ENCODE peak calls at places on chromosome 1, in four cellular contexts. One of them, this sample, is unnamed.

GRCh38 chr1:9406111-9406510 is 113.4 kb downstream of the SPSB1 start:
- DNase-seq in GM12878: no peak
- DNase-seq in K562: no peak
- DNase-seq in HepG2: no peak
- DNase-seq in this sample: no peak

GRCh38 chr1:204224655-204225054 is 10.9 kb upstream of the GOLT1A start:
- DNase-seq in GM12878: no peak
- DNase-seq in K562: no peak
- DNase-seq in HepG2: no peak
- DNase-seq in this sample: no peak

GRCh38 chr1:27589841-27590426 is 14.0 kb downstream of the AHDC1 start:
- DNase-seq in HepG2: no peak
- DNase-seq in GM12878: no peak
- DNase-seq in K562: no peak
- DNase-seq in this sample: no peak

GRCh38 chr1:31939484-31940329 is 1.5 kb upstream of the PTP4A2 start:
- DNase-seq in GM12878: peak; percentile 86
- DNase-seq in K562: peak; percentile 96
- DNase-seq in HepG2: peak; percentile 87
- DNase-seq in this sample: peak; percentile 67

GRCh38 chr1:229893762-229894444 is 173.1 kb upstream of the GALNT2 start:
- DNase-seq in K562: no peak
- DNase-seq in HepG2: no peak
- DNase-seq in GM12878: no peak
- DNase-seq in this sample: no peak

GRCh38 chr1:20792177-20792576 is 5.1 kb upstream of the HP1BP3 start:
- DNase-seq in K562: no peak
- DNase-seq in HepG2: no peak
- DNase-seq in GM12878: no peak
- DNase-seq in this sample: no peak

GRCh38 chr1:225736651-225737097 is 41.0 kb upstream of the SRP9 start:
- DNase-seq in HepG2: no peak
- DNase-seq in K562: no peak
- DNase-seq in GM12878: no peak
- DNase-seq in this sample: no peak

GRCh38 chr1:43493661-43494450 is 36.8 kb upstream of the PTPRF start:
- DNase-seq in HepG2: peak; percentile 71
- DNase-seq in K562: no peak
- DNase-seq in GM12878: no peak
- DNase-seq in this sample: no peak

GRCh38 chr1:230827081-230827681 is 41.1 kb downstream of the C1orf198 start:
- DNase-seq in K562: no peak
- DNase-seq in HepG2: peak; percentile 5
- DNase-seq in GM12878: no peak
- DNase-seq in this sample: no peak

GRCh38 chr1:161735837-161736236 is 13.7 kb upstream of the DUSP12 start:
- DNase-seq in K562: no peak
- DNase-seq in GM12878: no peak
- DNase-seq in HepG2: no peak
- DNase-seq in this sample: no peak
- TF ChIP-seq TARDBP in K562: no peak
- TF ChIP-seq TARDBP in GM12878: no peak
- TF ChIP-seq TARDBP in HepG2: no peak
- TF ChIP-seq TARDBP in this sample: no peak

GRCh38 chr1:219432191-219432606 is 180.7 kb downstream of the ZC3H11B start:
- DNase-seq in K562: no peak
- DNase-seq in HepG2: no peak
- DNase-seq in GM12878: no peak
- DNase-seq in this sample: no peak
- TF ChIP-seq TARDBP in K562: no peak
- TF ChIP-seq TARDBP in HepG2: no peak
- TF ChIP-seq TARDBP in GM12878: no peak
- TF ChIP-seq TARDBP in this sample: no peak

GRCh38 chr1:97870574-97870973 is 50.3 kb downstream of the DPYD start:
- DNase-seq in K562: no peak
- DNase-seq in GM12878: no peak
- DNase-seq in HepG2: no peak
- DNase-seq in this sample: no peak
- TF ChIP-seq TARDBP in K562: no peak
- TF ChIP-seq TARDBP in GM12878: no peak
- TF ChIP-seq TARDBP in HepG2: no peak
- TF ChIP-seq TARDBP in this sample: no peak

GRCh38 chr1:196115641-196116040 is 492.6 kb downstream of the KCNT2 start:
- DNase-seq in GM12878: no peak
- DNase-seq in K562: peak; percentile 43
- DNase-seq in HepG2: no peak
- DNase-seq in this sample: no peak
- TF ChIP-seq TARDBP in GM12878: no peak
- TF ChIP-seq TARDBP in K562: no peak
- TF ChIP-seq TARDBP in HepG2: no peak
- TF ChIP-seq TARDBP in this sample: no peak

This sample was measured in HEK293T.